ENCODE peak calls at places on chromosomes 4 and X, in eight cellular contexts. L is lower lobe of right lung, U is BJ, S is brain microvascular endothelial cell, Z is astrocyte, K is left ventricle myocardium inferior, Q is thoracic aorta, V is glutamatergic neuron. P is an unnamed sample.

GRCh38 chr4:113692809-113693411 is 68.6 kb downstream of the CAMK2D start:
- DNase-seq in U (peak), S (no peak), Q (no peak), Z (no peak), K (no peak), V (no peak), L (no peak), P (no peak)

GRCh38 chr4:19026281-19026680 is 1004.7 kb upstream of the LCORL start:
- DNase-seq in K (no peak), L (no peak), U (no peak), Z (peak), Q (no peak), S (no peak), V (no peak), P (no peak)

GRCh38 chr4:43411226-43411625 is 518.7 kb downstream of the GRXCR1 start:
- DNase-seq in L (no peak), V (no peak), Z (peak), Q (no peak), K (no peak), U (no peak), S (no peak), P (no peak)

GRCh38 chr4:100118213-100118612 is 72.1 kb downstream of the DDIT4L start:
- DNase-seq in Q (no peak), S (no peak), L (no peak), Z (no peak), K (no peak), V (no peak), U (no peak), P (no peak)

GRCh38 chr4:157727163-157727562 is 445.7 kb downstream of the GASK1B start:
- DNase-seq in Q (no peak), Z (peak), S (no peak), L (no peak), V (no peak), K (no peak), U (no peak), P (no peak)

GRCh38 chr4:25805255-25805860 is 57.4 kb downstream of the SEL1L3 start:
- DNase-seq in Q (no peak), S (no peak), Z (no peak), U (no peak), V (no peak), K (no peak), L (no peak), P (no peak)

GRCh38 chrX:44997282-44997813 is 124.4 kb downstream of the KDM6A start:
- DNase-seq in Z (no peak), Q (no peak), K (no peak), S (no peak), L (peak), V (no peak), U (no peak), P (no peak)

GRCh38 chr4:26213317-26213716 is 107.5 kb upstream of the RBPJ start:
- DNase-seq in Z (no peak), L (no peak), V (no peak), K (no peak), U (no peak), Q (no peak), S (no peak), P (no peak)

GRCh38 chrX:19846995-19847790 is 40.2 kb downstream of the SH3KBP1 start:
- DNase-seq in S (peak), V (no peak), Z (peak), K (peak), L (no peak), U (peak), Q (no peak), P (no peak)

GRCh38 chr4:149518471-149518870 is 297.2 kb downstream of the IQCM start:
- DNase-seq in S (no peak), L (no peak), Z (peak), U (no peak), Q (no peak), K (no peak), V (no peak), P (no peak)

GRCh38 chr4:20572976-20573375 is 127.3 kb upstream of the PACRGL start:
- DNase-seq in S (no peak), L (no peak), Z (no peak), K (no peak), U (no peak), V (no peak), Q (no peak), P (no peak)

GRCh38 chrX:72120798-72121197 is 10.9 kb downstream of the RTL5 start:
- DNase-seq in L (no peak), Z (peak), S (no peak), U (no peak), Q (no peak), K (no peak), V (no peak), P (no peak)

GRCh38 chr4:183343730-183344129 is 21.5 kb upstream of the CLDN24 start:
- DNase-seq in S (no peak), Q (no peak), L (no peak), V (no peak), U (no peak), K (no peak), Z (no peak), P (no peak)

GRCh38 chr4:150510176-150510875 is 71.6 kb upstream of the MAB21L2 start:
- DNase-seq in S (peak), K (no peak), U (peak), Q (no peak), V (no peak), L (no peak), Z (peak), P (no peak)

GRCh38 chr4:4419896-4420295 is 33.0 kb downstream of the NSG1 start:
- DNase-seq in K (no peak), Q (no peak), U (no peak), Z (no peak), V (no peak), L (no peak), S (no peak), P (no peak)

GRCh38 chrX:43969504-43970501 is 3.4 kb downstream of the NDP start:
- DNase-seq in S (peak), K (no peak), Q (no peak), Z (peak), L (no peak), U (no peak), V (no peak), P (no peak)

GRCh38 chr4:80155286-80155982 is 41.9 kb upstream of the PRDM8 start:
- DNase-seq in Q (no peak), U (no peak), Z (no peak), S (no peak), V (no peak), K (no peak), L (no peak), P (no peak)

GRCh38 chr4:182238355-182238931 is 4.8 kb upstream of the TENM3 start:
- DNase-seq in K (no peak), L (no peak), U (no peak), Q (no peak), S (peak), V (no peak), Z (peak), P (no peak)

GRCh38 chrX:72461766-72462165 is 110.9 kb downstream of the HDAC8 start:
- DNase-seq in L (no peak), Z (peak), S (no peak), Q (no peak), U (no peak), V (no peak), K (no peak), P (no peak)

GRCh38 chr4:124777007-124777406 is 64.5 kb upstream of the ANKRD50 start:
- DNase-seq in K (no peak), V (no peak), U (no peak), Q (no peak), L (no peak), Z (no peak), S (no peak), P (no peak)

GRCh38 chrX:16312761-16313623 is 145.7 kb downstream of the MAGEB17 start:
- DNase-seq in S (no peak), Z (no peak), L (no peak), Q (no peak), K (no peak), V (no peak), U (no peak), P (no peak)

GRCh38 chr4:76312457-76312856 is 5.9 kb downstream of the STBD1 start:
- DNase-seq in Z (no peak), Q (no peak), K (no peak), V (no peak), U (no peak), L (no peak), S (no peak), P (no peak)

GRCh38 chr4:153759407-153760226 is at the start of gene RNF175:
- DNase-seq in U (no peak), S (no peak), L (no peak), Q (no peak), K (no peak), V (peak), Z (no peak), P (no peak)

GRCh38 chr4:74157116-74157742 is 689 bp upstream of the MTHFD2L start:
- DNase-seq in Z (peak), V (no peak), L (no peak), K (no peak), Q (no peak), U (no peak), S (peak), P (no peak)
- TF ChIP-seq CTCF in Z (no peak), V (no peak), L (no peak), K (no peak), Q (no peak), U (no peak), S (no peak), P (no peak)

DNA sequence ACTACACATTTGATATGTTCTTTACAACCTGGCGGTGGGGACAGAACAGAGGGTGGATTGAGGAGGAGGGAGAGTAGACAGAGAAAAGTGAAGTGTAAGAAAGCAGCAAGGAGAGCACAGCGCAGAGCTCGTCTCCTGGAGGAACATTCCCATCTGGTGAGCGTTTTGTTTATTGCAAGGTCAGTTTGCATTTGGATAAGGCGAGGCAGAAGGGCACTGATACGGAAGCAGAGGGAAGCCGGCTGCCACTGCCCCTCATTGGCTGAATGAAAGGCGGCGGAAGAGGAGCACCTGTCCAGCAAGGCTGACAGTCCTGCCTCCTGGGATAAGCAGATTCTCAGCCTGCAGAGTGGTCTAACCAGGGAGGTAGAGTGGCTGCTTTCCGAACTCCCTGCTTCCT is 83.2 kb downstream of the GPR143 start:
- DNase-seq in V (no peak), K (no peak), U (no peak), Z (no peak), L (no peak), S (no peak), Q (no peak), P (no peak)
- TF ChIP-seq CTCF in V (no peak), K (peak), U (peak), Z (no peak), L (no peak), S (peak), Q (no peak), P (no peak)

GRCh38 chr4:93829531-93830089 is 1.1 kb downstream of the ATOH1 start:
- DNase-seq in S (no peak), Z (no peak), L (no peak), Q (no peak), V (peak), K (no peak), U (no peak), P (no peak)

GRCh38 chr4:93827272-93827947 is 1.1 kb upstream of the ATOH1 start:
- DNase-seq in S (no peak), L (no peak), Q (no peak), U (no peak), Z (no peak), K (no peak), V (peak), P (no peak)

GRCh38 chr4:93828830-93829530 is 427 bp downstream of the ATOH1 start:
- DNase-seq in V (peak), S (no peak), U (no peak), Q (no peak), L (peak), K (no peak), Z (no peak), P (no peak)

GRCh38 chr4:93828332-93828829 is at the start of gene ATOH1:
- DNase-seq in K (no peak), Q (no peak), S (no peak), V (peak), L (peak), U (no peak), Z (no peak), P (no peak)

GRCh38 chr4:93825551-93826216 is 2.9 kb upstream of the ATOH1 start:
- DNase-seq in Z (no peak), K (no peak), L (no peak), U (no peak), V (no peak), S (no peak), Q (no peak), P (no peak)
- TF ChIP-seq CTCF in Z (no peak), K (no peak), L (no peak), U (no peak), V (no peak), S (no peak), Q (no peak), P (no peak)

GRCh38 chr4:56004235-56004634 is 55.5 kb downstream of the CEP135 start:
- DNase-seq in L (no peak), U (no peak), S (no peak), V (no peak), Z (no peak), Q (no peak), K (no peak), P (no peak)
- TF ChIP-seq CTCF in L (no peak), U (no peak), S (no peak), V (no peak), Z (no peak), Q (no peak), K (no peak), P (no peak)

DNA sequence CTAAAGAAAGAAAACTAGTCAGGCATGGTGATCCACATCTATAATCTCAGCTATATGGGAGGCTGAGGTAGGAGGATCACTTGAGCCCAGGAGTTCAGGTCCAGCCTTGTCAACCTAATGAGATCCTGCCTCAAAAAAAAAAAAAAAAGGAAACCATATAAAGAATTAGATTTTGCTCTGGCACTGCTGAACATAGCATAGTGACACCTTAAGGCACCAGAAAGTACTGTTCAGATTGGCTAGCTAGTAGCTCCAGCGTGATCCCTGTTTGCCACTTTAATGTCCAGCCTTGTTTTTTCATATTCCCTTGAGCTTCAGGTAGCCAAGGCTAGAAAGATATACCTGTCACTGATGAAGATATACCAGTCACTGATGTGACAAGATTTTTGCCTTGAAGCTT is 34.1 kb downstream of the EXOC1 start:
- DNase-seq in K (no peak), Z (no peak), U (no peak), S (no peak), V (no peak), Q (no peak), L (no peak), P (no peak)
- TF ChIP-seq CTCF in K (no peak), Z (no peak), U (no peak), S (peak), V (no peak), Q (no peak), L (no peak), P (no peak)

DNA sequence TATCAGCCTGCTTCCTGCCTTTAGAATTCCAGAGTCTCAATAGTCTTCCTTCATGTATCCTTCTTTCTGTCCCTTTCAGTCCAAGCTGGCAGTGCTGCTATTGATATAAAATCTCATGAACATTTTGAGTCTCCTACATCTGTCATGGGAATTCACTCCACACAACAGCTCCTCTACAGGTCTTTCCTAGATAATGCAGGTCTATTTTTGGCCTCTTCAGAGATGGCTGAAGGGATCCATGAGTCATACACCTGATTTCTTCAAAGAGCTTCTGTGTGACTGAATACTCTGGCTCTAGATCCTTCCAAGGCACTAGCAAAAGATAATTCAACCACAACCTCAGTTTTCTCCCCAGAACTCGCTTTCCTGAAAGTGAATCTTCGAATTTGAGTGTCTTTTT is 115.4 kb downstream of the STPG2 start:
- DNase-seq in L (no peak), V (no peak), S (peak), Q (no peak), K (no peak), Z (peak), U (no peak), P (no peak)
- TF ChIP-seq CTCF in L (no peak), V (peak), S (peak), Q (no peak), K (no peak), Z (peak), U (no peak), P (no peak)

GRCh38 chrX:152639426-152639825 is 1.7 kb downstream of the GABRQ start:
- DNase-seq in Z (no peak), K (no peak), L (no peak), S (no peak), Q (no peak), V (no peak), U (no peak), P (no peak)

GRCh38 chrX:152632445-152633097 is 5.1 kb upstream of the GABRQ start:
- DNase-seq in Q (no peak), L (no peak), V (peak), U (no peak), S (peak), K (peak), Z (no peak), P (no peak)

GRCh38 chrX:152638443-152638904 is 779 bp downstream of the GABRQ start:
- DNase-seq in Q (no peak), V (no peak), K (no peak), Z (no peak), U (no peak), L (no peak), S (no peak), P (no peak)

GRCh38 chrX:152637649-152638442 is at the start of gene GABRQ:
- DNase-seq in V (peak), L (peak), K (peak), Q (no peak), S (peak), Z (peak), U (no peak), P (no peak)

GRCh38 chrX:152635941-152636340 is 1.8 kb upstream of the GABRQ start:
- DNase-seq in U (no peak), Q (no peak), L (no peak), S (peak), K (no peak), V (peak), Z (peak), P (no peak)
- TF ChIP-seq CTCF in U (peak), Q (peak), L (peak), S (peak), K (peak), V (peak), Z (peak), P (no peak)

DNA sequence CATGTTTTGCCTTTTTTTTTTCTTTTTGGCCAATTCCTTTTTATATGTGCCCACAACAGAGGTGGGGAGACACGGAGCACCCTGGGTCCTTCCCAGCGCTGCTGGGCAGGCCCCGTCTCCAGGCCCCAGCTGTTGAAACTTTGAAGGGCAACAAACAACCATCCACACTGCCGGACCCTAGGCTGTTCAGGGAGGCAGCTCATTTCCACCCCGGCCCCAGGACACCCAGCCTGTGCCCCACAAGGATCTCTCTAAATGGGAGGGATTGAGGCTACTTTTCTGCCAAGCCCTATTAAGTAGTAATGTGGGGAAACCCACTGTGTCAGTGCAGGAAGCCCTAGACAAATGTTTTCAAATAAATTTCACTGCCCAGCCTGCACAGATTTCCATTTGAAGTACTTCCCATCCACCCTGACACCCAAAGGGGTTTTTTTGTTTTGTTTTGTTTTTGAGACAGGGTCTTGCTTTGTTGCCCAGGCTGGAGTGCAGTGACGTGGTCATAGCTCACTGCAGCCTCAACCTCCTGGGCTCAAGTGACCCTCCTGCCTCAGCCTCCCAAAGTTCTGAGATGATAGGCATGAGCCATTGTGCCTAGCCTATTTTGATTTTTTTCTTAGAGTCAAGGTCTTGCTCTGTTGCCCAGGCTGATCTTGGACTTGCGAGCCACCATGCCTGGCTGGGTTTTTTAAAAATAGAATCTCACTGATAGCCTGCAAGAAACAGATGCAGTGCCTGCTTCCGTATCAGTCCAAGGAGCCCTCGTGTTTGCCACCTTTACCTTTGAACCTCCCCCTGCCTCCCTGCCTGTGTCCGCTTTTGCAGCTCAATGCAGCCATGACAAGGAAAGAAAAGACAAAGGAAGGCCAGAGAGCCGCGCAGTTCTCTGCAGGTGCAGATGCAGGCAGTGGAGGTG is 13.4 kb upstream of the CLCN4 start:
- DNase-seq in K (no peak), Z (no peak), Q (no peak), V (no peak), L (no peak), S (no peak), U (no peak), P (no peak)
- TF ChIP-seq CTCF in K (no peak), Z (no peak), Q (no peak), V (no peak), L (no peak), S (no peak), U (no peak), P (no peak)

GRCh38 chr4:110867251-110867960 is 244.5 kb upstream of the PITX2 start:
- DNase-seq in L (no peak), Z (no peak), Q (no peak), U (no peak), V (no peak), S (no peak), K (no peak), P (no peak)
- TF ChIP-seq CTCF in L (no peak), Z (no peak), Q (no peak), U (no peak), V (no peak), S (no peak), K (no peak), P (no peak)

P was measured in natural killer cell.